ENCODE peak calls at places on chromosomes 5 and 9, in seven cellular contexts. One of them, this sample, is unnamed.

GRCh38 chr9:23314247-23314646 is 511.8 kb downstream of the ELAVL2 start:
- DNase-seq in iris pigment epithelial cell: no peak
- DNase-seq in NT2/D1: no peak
- DNase-seq in T follicular helper cell: no peak
- DNase-seq in AG09309: no peak
- DNase-seq in hypothalamus: no peak
- DNase-seq in substantia nigra: no peak
- DNase-seq in this sample: no peak

GRCh38 chr5:2750026-2750757 is 1.3 kb downstream of the IRX2 start:
- DNase-seq in NT2/D1: no peak
- DNase-seq in iris pigment epithelial cell: no peak
- DNase-seq in substantia nigra: no peak
- DNase-seq in hypothalamus: no peak
- DNase-seq in AG09309: no peak
- DNase-seq in T follicular helper cell: no peak
- DNase-seq in this sample: no peak

GRCh38 chr5:1508679-1509290 is 15.0 kb downstream of the LPCAT1 start:
- DNase-seq in hypothalamus: no peak
- DNase-seq in T follicular helper cell: no peak
- DNase-seq in AG09309: no peak
- DNase-seq in NT2/D1: no peak
- DNase-seq in substantia nigra: no peak
- DNase-seq in iris pigment epithelial cell: no peak
- DNase-seq in this sample: no peak

GRCh38 chr5:16855475-16855874 is 80.6 kb downstream of the MYO10 start:
- DNase-seq in NT2/D1: no peak
- DNase-seq in T follicular helper cell: no peak
- DNase-seq in iris pigment epithelial cell: no peak
- DNase-seq in AG09309: no peak
- DNase-seq in substantia nigra: no peak
- DNase-seq in hypothalamus: no peak
- DNase-seq in this sample: no peak

GRCh38 chr5:144117412-144117811 is 53.0 kb downstream of the YIPF5 start:
- DNase-seq in AG09309: no peak
- DNase-seq in hypothalamus: no peak
- DNase-seq in substantia nigra: no peak
- DNase-seq in T follicular helper cell: no peak
- DNase-seq in iris pigment epithelial cell: no peak
- DNase-seq in NT2/D1: no peak
- DNase-seq in this sample: no peak

GRCh38 chr5:177487144-177487543 is 10.3 kb downstream of the PDLIM7 start:
- DNase-seq in substantia nigra: no peak
- DNase-seq in T follicular helper cell: no peak
- DNase-seq in iris pigment epithelial cell: no peak
- DNase-seq in NT2/D1: no peak
- DNase-seq in hypothalamus: no peak
- DNase-seq in AG09309: no peak
- DNase-seq in this sample: no peak

GRCh38 chr5:79736528-79737514 is 47.2 kb downstream of the CMYA5 start:
- DNase-seq in hypothalamus: no peak
- DNase-seq in substantia nigra: no peak
- DNase-seq in AG09309: no peak
- DNase-seq in T follicular helper cell: no peak
- DNase-seq in NT2/D1: no peak
- DNase-seq in iris pigment epithelial cell: no peak
- DNase-seq in this sample: no peak

GRCh38 chr9:135139366-135139965 is 52.0 kb downstream of the OLFM1 start:
- DNase-seq in NT2/D1: no peak
- DNase-seq in T follicular helper cell: no peak
- DNase-seq in substantia nigra: no peak
- DNase-seq in hypothalamus: no peak
- DNase-seq in AG09309: no peak
- DNase-seq in iris pigment epithelial cell: peak; percentile 7
- DNase-seq in this sample: no peak

GRCh38 chr9:17775646-17776045 is 196.8 kb downstream of the SH3GL2 start:
- DNase-seq in AG09309: no peak
- DNase-seq in iris pigment epithelial cell: no peak
- DNase-seq in NT2/D1: no peak
- DNase-seq in T follicular helper cell: no peak
- DNase-seq in substantia nigra: no peak
- DNase-seq in hypothalamus: no peak
- DNase-seq in this sample: no peak

GRCh38 chr5:8840237-8840636 is 705.6 kb downstream of the SEMA5A start:
- DNase-seq in AG09309: no peak
- DNase-seq in iris pigment epithelial cell: no peak
- DNase-seq in hypothalamus: no peak
- DNase-seq in T follicular helper cell: no peak
- DNase-seq in substantia nigra: no peak
- DNase-seq in NT2/D1: no peak
- DNase-seq in this sample: no peak

GRCh38 chr5:178642351-178642909 is 15.6 kb upstream of the CLK4 start:
- DNase-seq in AG09309: peak; percentile 75
- DNase-seq in iris pigment epithelial cell: peak; percentile 95
- DNase-seq in substantia nigra: no peak
- DNase-seq in NT2/D1: no peak
- DNase-seq in T follicular helper cell: no peak
- DNase-seq in hypothalamus: no peak
- DNase-seq in this sample: no peak

GRCh38 chr5:154757647-154758406 is 2.6 kb downstream of the LARP1 start:
- DNase-seq in substantia nigra: no peak
- DNase-seq in NT2/D1: no peak
- DNase-seq in T follicular helper cell: peak; percentile 34
- DNase-seq in hypothalamus: no peak
- DNase-seq in AG09309: no peak
- DNase-seq in iris pigment epithelial cell: peak; percentile 40
- DNase-seq in this sample: peak; percentile 49

GRCh38 chr5:150172147-150172546 is 5.6 kb downstream of the CDX1 start:
- DNase-seq in hypothalamus: no peak
- DNase-seq in substantia nigra: no peak
- DNase-seq in T follicular helper cell: no peak
- DNase-seq in NT2/D1: no peak
- DNase-seq in AG09309: no peak
- DNase-seq in iris pigment epithelial cell: peak; percentile 61
- DNase-seq in this sample: no peak

GRCh38 chr5:151097081-151097480 is 16.2 kb upstream of the TNIP1 start:
- DNase-seq in iris pigment epithelial cell: no peak
- DNase-seq in hypothalamus: no peak
- DNase-seq in substantia nigra: no peak
- DNase-seq in T follicular helper cell: no peak
- DNase-seq in AG09309: no peak
- DNase-seq in NT2/D1: no peak
- DNase-seq in this sample: no peak

GRCh38 chr9:89048611-89049010 is 57.3 kb downstream of the S1PR3 start:
- DNase-seq in AG09309: no peak
- DNase-seq in substantia nigra: no peak
- DNase-seq in T follicular helper cell: no peak
- DNase-seq in hypothalamus: no peak
- DNase-seq in iris pigment epithelial cell: no peak
- DNase-seq in NT2/D1: no peak
- DNase-seq in this sample: no peak

GRCh38 chr9:18185196-18185595 is 288.8 kb upstream of the ADAMTSL1 start:
- DNase-seq in NT2/D1: peak; percentile 36
- DNase-seq in hypothalamus: no peak
- DNase-seq in iris pigment epithelial cell: no peak
- DNase-seq in substantia nigra: no peak
- DNase-seq in AG09309: no peak
- DNase-seq in T follicular helper cell: no peak
- DNase-seq in this sample: no peak

GRCh38 chr9:114410910-114411309 is 23.1 kb upstream of the AKNA start:
- DNase-seq in iris pigment epithelial cell: no peak
- DNase-seq in substantia nigra: no peak
- DNase-seq in hypothalamus: no peak
- DNase-seq in NT2/D1: no peak
- DNase-seq in AG09309: no peak
- DNase-seq in T follicular helper cell: no peak
- DNase-seq in this sample: no peak

GRCh38 chr5:173451031-173451430 is 122.8 kb upstream of the STC2 start:
- DNase-seq in AG09309: no peak
- DNase-seq in T follicular helper cell: no peak
- DNase-seq in iris pigment epithelial cell: peak; percentile 33
- DNase-seq in hypothalamus: no peak
- DNase-seq in substantia nigra: no peak
- DNase-seq in NT2/D1: peak; percentile 18
- DNase-seq in this sample: no peak

GRCh38 chr5:759781-760362 is 24.7 kb downstream of the ZDHHC11B start:
- DNase-seq in substantia nigra: no peak
- DNase-seq in hypothalamus: no peak
- DNase-seq in AG09309: no peak
- DNase-seq in NT2/D1: no peak
- DNase-seq in T follicular helper cell: no peak
- DNase-seq in iris pigment epithelial cell: no peak
- DNase-seq in this sample: no peak

GRCh38 chr9:77939149-77939668 is 92.4 kb downstream of the GNAQ start:
- DNase-seq in T follicular helper cell: no peak
- DNase-seq in AG09309: no peak
- DNase-seq in NT2/D1: no peak
- DNase-seq in substantia nigra: no peak
- DNase-seq in iris pigment epithelial cell: peak; percentile 72
- DNase-seq in hypothalamus: no peak
- DNase-seq in this sample: no peak

GRCh38 chr5:144467795-144468194 is 297.1 kb downstream of the KCTD16 start:
- DNase-seq in NT2/D1: peak; percentile 46
- DNase-seq in substantia nigra: no peak
- DNase-seq in T follicular helper cell: no peak
- DNase-seq in AG09309: no peak
- DNase-seq in iris pigment epithelial cell: peak; percentile 57
- DNase-seq in hypothalamus: no peak
- DNase-seq in this sample: no peak

GRCh38 chr5:40436535-40437237 is 243.0 kb upstream of the PTGER4 start:
- DNase-seq in NT2/D1: no peak
- DNase-seq in iris pigment epithelial cell: no peak
- DNase-seq in T follicular helper cell: peak; percentile 38
- DNase-seq in AG09309: no peak
- DNase-seq in substantia nigra: no peak
- DNase-seq in hypothalamus: no peak
- DNase-seq in this sample: peak; percentile 44

GRCh38 chr5:115377468-115378217 is 81.2 kb upstream of the CCDC112 start:
- DNase-seq in AG09309: peak; percentile 96
- DNase-seq in NT2/D1: no peak
- DNase-seq in T follicular helper cell: no peak
- DNase-seq in substantia nigra: no peak
- DNase-seq in hypothalamus: no peak
- DNase-seq in iris pigment epithelial cell: peak; percentile 96
- DNase-seq in this sample: no peak

GRCh38 chr5:159850192-159850573 is 66.1 kb upstream of the ADRA1B start:
- DNase-seq in iris pigment epithelial cell: peak; percentile 78
- DNase-seq in NT2/D1: no peak
- DNase-seq in T follicular helper cell: no peak
- DNase-seq in substantia nigra: no peak
- DNase-seq in AG09309: peak; percentile 74
- DNase-seq in hypothalamus: no peak
- DNase-seq in this sample: no peak

GRCh38 chr9:8860925-8861324 is 1061.3 kb upstream of the DMAC1 start:
- DNase-seq in NT2/D1: no peak
- DNase-seq in AG09309: no peak
- DNase-seq in substantia nigra: no peak
- DNase-seq in hypothalamus: no peak
- DNase-seq in T follicular helper cell: no peak
- DNase-seq in iris pigment epithelial cell: peak; percentile 9
- DNase-seq in this sample: no peak

GRCh38 chr5:168790691-168791230 is 211.6 kb upstream of the PANK3 start:
- DNase-seq in substantia nigra: no peak
- DNase-seq in iris pigment epithelial cell: no peak
- DNase-seq in AG09309: no peak
- DNase-seq in T follicular helper cell: no peak
- DNase-seq in hypothalamus: no peak
- DNase-seq in NT2/D1: no peak
- DNase-seq in this sample: no peak

GRCh38 chr5:135185461-135186075 is 151.5 kb upstream of the PITX1 start:
- DNase-seq in T follicular helper cell: no peak
- DNase-seq in NT2/D1: no peak
- DNase-seq in substantia nigra: no peak
- DNase-seq in iris pigment epithelial cell: peak; percentile 49
- DNase-seq in AG09309: peak; percentile 59
- DNase-seq in hypothalamus: no peak
- DNase-seq in this sample: no peak

GRCh38 chr5:142508027-142508426 is 177.9 kb downstream of the FGF1 start:
- DNase-seq in NT2/D1: no peak
- DNase-seq in iris pigment epithelial cell: peak; percentile 33
- DNase-seq in hypothalamus: no peak
- DNase-seq in AG09309: no peak
- DNase-seq in substantia nigra: no peak
- DNase-seq in T follicular helper cell: no peak
- DNase-seq in this sample: no peak

GRCh38 chr5:118605761-118606160 is 382.6 kb downstream of the DTWD2 start:
- DNase-seq in hypothalamus: no peak
- DNase-seq in substantia nigra: no peak
- DNase-seq in AG09309: no peak
- DNase-seq in NT2/D1: no peak
- DNase-seq in iris pigment epithelial cell: no peak
- DNase-seq in T follicular helper cell: no peak
- DNase-seq in this sample: no peak

This sample was measured in effector CD4-positive, alpha-beta T cell.